ENCODE peak calls at places on chromosomes 1 and 21, in ten cellular contexts. Q is ovary, W is mammary epithelial cell, I is RWPE2, C is colonic mucosa, U is endothelial cell of umbilical vein, Z is lower lobe of right lung, O is body of pancreas, M is left ventricle myocardium inferior, N is SK-N-SH. X is an unnamed sample. For H3K4me1, the result is how much of the 10 kb centered on the place peaks cover.

GRCh38 chr1:36151133-36151844 is 2.0 kb upstream of the TRAPPC3 start:
- DNase-seq in Q (no peak), W (no peak), I (no peak), C (no peak), U (no peak), Z (no peak), O (no peak), M (no peak), N (no peak), X (no peak)

GRCh38 chr1:180243517-180244221 is 13.6 kb downstream of the LHX4 start:
- DNase-seq in Q (no peak), W (no peak), I (no peak), C (no peak), U (no peak), Z (peak), O (no peak), M (no peak), N (no peak), X (no peak)

GRCh38 chr1:192632641-192633532 is 3.1 kb upstream of the RGS13 start:
- DNase-seq in Q (no peak), W (no peak), I (no peak), C (no peak), U (no peak), Z (no peak), O (no peak), M (no peak), N (no peak), X (no peak)

GRCh38 chr1:212621043-212621829 is 12.7 kb downstream of the ATF3 start:
- DNase-seq in Q (no peak), W (no peak), I (no peak), C (no peak), U (peak), Z (no peak), O (no peak), M (no peak), N (no peak), X (no peak)

GRCh38 chr1:151166506-151166956 is 587 bp downstream of the SCNM1 start:
- DNase-seq in Q (no peak), W (peak), I (no peak), C (no peak), U (no peak), Z (no peak), O (no peak), M (no peak), N (peak), X (no peak)

GRCh38 chr1:200039849-200040479 is 12.5 kb downstream of the NR5A2 start:
- DNase-seq in Q (no peak), W (no peak), I (no peak), C (peak), U (peak), Z (no peak), O (no peak), M (no peak), N (peak), X (no peak)

GRCh38 chr1:118396279-118396678 is 211.3 kb upstream of the SPAG17 start:
- DNase-seq in Q (no peak), W (no peak), I (no peak), C (no peak), U (no peak), Z (no peak), O (no peak), M (no peak), N (no peak), X (no peak)

GRCh38 chr1:95233321-95233736 is 681 bp upstream of the RWDD3 start:
- DNase-seq in Q (peak), W (no peak), I (no peak), C (peak), U (peak), Z (no peak), O (peak), M (peak), N (peak), X (peak)

GRCh38 chr21:45252448-45252925 is 35.2 kb downstream of the POFUT2 start:
- DNase-seq in Q (no peak), W (no peak), I (peak), C (no peak), U (no peak), Z (no peak), O (no peak), M (no peak), N (no peak), X (no peak)

GRCh38 chr21:46226920-46227599 is 1.5 kb downstream of the LSS start:
- DNase-seq in Q (no peak), W (peak), I (peak), C (no peak), U (no peak), Z (no peak), O (peak), M (no peak), N (no peak), X (peak)

GRCh38 chr1:206897175-206897574 is at the start of gene IL24:
- DNase-seq in Q (no peak), W (no peak), I (no peak), C (no peak), U (no peak), Z (no peak), O (no peak), M (no peak), N (no peak), X (no peak)
- H3K27ac ChIP-seq in Q (no peak), W (peak), I (peak), C (no peak), U (no peak), Z (no peak), O (no peak), M (no peak), N (peak), X (no peak)

DNA sequence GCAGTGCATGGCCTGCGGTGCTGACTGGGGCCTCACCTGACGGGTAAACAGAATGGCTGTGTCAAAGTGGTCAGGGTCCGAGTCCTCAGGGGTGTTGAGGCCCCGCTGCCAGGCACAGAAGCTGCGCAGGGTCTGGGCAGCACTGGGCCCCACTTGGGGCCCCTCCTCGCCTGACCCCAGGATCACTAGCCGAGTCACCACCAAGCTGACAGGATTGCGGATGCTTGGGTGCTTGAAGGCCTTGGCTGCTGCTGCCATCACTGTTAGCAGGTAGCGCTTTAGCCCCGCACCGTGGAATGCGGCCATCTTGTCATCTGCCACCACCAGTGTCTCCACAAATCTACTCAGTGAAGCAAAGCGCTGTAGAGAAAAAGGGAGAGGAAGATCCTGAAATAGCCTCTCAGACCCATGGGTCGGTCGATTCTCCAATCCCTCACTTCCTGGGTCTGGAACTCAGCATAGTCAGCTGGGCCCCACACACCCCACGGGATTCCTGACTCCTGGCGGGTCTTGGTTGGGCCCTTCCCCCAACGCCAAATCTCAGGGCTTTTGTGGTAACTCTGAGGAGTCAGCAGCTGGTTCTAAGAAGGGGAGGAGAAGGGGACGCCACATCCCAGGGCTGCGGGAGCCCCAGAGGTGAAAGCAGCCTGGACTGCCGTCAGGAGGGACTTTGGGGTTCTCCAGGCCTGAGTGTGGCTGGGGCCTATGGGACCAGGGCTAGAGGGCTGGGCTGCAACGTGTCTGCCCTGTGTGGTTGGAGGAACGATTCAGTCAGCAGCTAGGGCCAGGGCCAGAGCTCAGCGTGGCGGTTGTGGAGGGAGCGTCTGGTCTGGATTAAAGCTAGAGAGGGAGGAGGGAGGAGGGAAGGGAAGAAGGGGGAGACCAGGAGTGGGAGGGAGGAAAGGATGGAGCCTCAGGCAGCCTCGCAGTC is 2.1 kb downstream of the ADAMTS4 start:
- DNase-seq in Q (no peak), W (no peak), I (no peak), C (no peak), U (peak), Z (no peak), O (peak), M (peak), N (peak), X (no peak)
- H3K4me1 ChIP-seq in Q (under half), W (under half), I (under half), C (under half), U (half or more), Z (half or more), O (under half), M (half or more), N (under half), X (under half)

GRCh38 chr1:10401281-10401680 is 2.4 kb downstream of the PGD start:
- DNase-seq in Q (no peak), W (no peak), I (no peak), C (no peak), U (no peak), Z (no peak), O (no peak), M (no peak), N (no peak), X (no peak)
- H3K27ac ChIP-seq in Q (no peak), W (no peak), I (no peak), C (no peak), U (no peak), Z (peak), O (no peak), M (peak), N (peak), X (no peak)

GRCh38 chr1:207407655-207408256 is 46.4 kb upstream of the CR2 start:
- DNase-seq in Q (no peak), W (peak), I (no peak), C (no peak), U (no peak), Z (no peak), O (no peak), M (no peak), N (no peak), X (peak)

GRCh38 chr1:207418336-207418735 is 35.8 kb upstream of the CR2 start:
- DNase-seq in Q (no peak), W (no peak), I (no peak), C (no peak), U (no peak), Z (no peak), O (no peak), M (no peak), N (no peak), X (no peak)

GRCh38 chr1:207414606-207415108 is 39.5 kb upstream of the CR2 start:
- DNase-seq in Q (no peak), W (no peak), I (no peak), C (no peak), U (no peak), Z (no peak), O (peak), M (no peak), N (no peak), X (no peak)

DNA sequence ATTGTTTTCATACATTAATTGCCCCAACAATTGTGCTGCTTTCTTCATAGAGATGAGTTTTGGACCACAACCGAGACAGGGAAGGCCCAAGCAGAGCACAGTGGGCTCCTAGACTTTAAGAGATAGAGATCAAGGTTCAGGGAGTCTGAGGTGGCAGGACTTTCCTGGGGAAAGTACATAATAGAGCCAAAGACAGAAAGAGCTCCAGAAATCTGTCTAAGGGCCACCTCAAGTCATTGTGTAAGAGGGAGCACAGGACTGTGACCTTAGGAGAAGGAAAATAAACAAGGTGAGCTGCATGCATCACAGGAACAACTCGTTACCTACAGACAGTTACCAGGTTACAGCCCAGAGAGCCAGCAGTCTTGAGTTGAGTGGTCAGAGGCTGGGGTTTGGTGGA is 41.3 kb upstream of the CR2 start:
- DNase-seq in Q (no peak), W (no peak), I (no peak), C (no peak), U (no peak), Z (no peak), O (no peak), M (no peak), N (no peak), X (no peak)
- H3K4me1 ChIP-seq in Q (under half), W (under half), I (under half), C (under half), U (under half), Z (under half), O (under half), M (under half), N (under half), X (under half)

GRCh38 chr1:152884966-152885624 is 7.0 kb downstream of the SMCP start:
- DNase-seq in Q (no peak), W (peak), I (no peak), C (no peak), U (no peak), Z (no peak), O (no peak), M (no peak), N (no peak), X (no peak)
- H3K27ac ChIP-seq in Q (no peak), W (peak), I (peak), C (no peak), U (no peak), Z (no peak), O (no peak), M (no peak), N (peak), X (no peak)

GRCh38 chr21:41602511-41602910 is 94.6 kb upstream of the TMPRSS2 start:
- DNase-seq in Q (no peak), W (no peak), I (peak), C (no peak), U (no peak), Z (no peak), O (no peak), M (no peak), N (no peak), X (no peak)

GRCh38 chr21:41601573-41602371 is 93.8 kb upstream of the TMPRSS2 start:
- DNase-seq in Q (no peak), W (peak), I (peak), C (no peak), U (no peak), Z (no peak), O (peak), M (no peak), N (no peak), X (no peak)

GRCh38 chr21:41600116-41600515 is 92.2 kb upstream of the TMPRSS2 start:
- DNase-seq in Q (no peak), W (no peak), I (peak), C (no peak), U (no peak), Z (no peak), O (no peak), M (no peak), N (no peak), X (no peak)

GRCh38 chr21:41600556-41600955 is 92.6 kb upstream of the TMPRSS2 start:
- DNase-seq in Q (no peak), W (no peak), I (peak), C (no peak), U (no peak), Z (no peak), O (no peak), M (no peak), N (no peak), X (no peak)

DNA sequence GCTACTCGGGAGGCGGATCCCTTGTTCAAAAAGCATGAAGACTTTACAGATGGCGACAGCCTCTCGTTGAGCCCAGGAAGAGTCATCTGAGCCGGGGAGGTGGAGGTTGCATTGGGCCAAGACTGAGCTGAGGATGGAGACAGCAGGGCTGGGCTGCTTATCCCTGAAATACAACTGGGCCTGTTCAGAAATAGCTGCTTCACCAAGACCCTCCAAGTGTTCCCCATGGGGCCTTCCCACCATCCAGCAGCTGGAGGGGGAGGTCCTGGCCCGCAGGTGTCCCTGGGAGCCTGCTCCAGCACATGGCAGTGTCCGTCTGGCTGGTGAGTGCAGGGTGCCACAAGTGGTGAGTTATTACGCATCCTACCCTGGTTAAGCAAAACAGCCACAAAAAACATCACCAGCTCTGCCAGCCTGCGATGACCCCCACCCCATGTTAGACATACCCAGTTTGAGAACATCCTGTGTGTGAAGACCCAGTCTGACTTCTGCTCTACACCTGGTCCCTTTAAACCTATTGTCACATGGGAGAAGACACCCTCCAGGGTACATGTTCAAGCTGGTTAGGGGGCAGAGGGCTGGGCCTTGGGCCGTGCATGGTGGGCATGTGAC is 93.1 kb upstream of the TMPRSS2 start:
- DNase-seq in Q (no peak), W (no peak), I (peak), C (no peak), U (no peak), Z (no peak), O (no peak), M (no peak), N (no peak), X (no peak)
- H3K4me1 ChIP-seq in Q (under half), W (under half), I (under half), C (under half), U (under half), Z (under half), O (under half), M (under half), N (under half), X (under half)

DNA sequence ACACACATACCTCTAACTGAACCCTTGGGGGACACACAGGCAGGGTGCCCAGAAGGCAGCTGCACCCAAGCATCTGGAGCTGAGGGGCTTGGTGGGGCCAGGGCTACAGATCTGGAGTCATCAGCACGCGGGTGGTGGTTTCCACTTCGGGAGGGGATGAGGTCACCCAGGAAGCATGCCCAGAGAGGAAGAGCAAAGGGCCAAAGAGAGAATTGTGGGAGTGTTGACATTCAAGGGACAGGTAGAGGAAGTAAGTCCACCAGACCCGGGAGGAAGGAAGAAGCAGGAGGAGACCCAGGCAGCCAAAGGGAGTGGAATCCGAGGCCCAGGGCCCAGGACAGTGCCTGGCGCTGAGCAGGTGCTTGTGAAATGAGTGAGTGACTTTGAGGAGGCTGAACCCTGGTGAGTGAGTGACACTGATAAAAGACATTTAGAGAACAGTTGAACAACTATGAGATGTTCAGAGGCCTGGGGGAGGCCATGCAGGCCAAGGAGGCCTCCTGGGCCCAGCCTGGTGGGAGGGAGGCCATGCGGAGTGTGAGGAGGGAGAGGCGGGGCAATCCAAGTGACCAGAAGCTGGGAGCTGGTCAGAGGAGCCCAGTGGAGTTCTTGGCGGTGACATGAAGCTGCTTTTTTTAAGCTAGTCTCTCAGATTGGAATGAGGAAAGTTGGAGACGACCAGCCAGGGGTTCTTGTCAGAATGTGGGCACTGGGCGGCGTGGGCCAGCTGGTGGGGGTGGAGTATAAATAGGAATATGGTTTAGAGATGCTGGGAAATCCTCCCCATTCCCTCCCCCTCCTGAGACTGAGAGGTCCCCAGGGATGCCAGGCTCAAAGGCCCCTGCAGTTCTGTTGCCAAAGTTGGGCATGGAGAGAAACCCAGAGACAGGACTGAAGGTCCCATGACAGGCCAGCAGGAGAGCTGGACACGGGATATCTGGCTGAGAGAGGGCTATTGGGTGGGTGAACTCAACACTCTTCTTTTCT is 7.9 kb downstream of the CDK18 start:
- DNase-seq in Q (no peak), W (no peak), I (no peak), C (peak), U (no peak), Z (no peak), O (peak), M (peak), N (no peak), X (peak)
- H3K27ac ChIP-seq in Q (peak), W (no peak), I (no peak), C (no peak), U (no peak), Z (peak), O (peak), M (peak), N (no peak), X (no peak)

X was measured in small intestine.